ENCODE peak calls at places on chromosomes 2 and 18, in six cellular contexts. H is CD8-positive, alpha-beta T cell; V is HFFc6; F is AG09319; K is IMR-90; S is body of pancreas. Z is an unnamed sample.

GRCh38 chr2:152766908-152767307 is 48.5 kb downstream of the ARL6IP6 start:
- DNase-seq in H (no peak), V (no peak), F (peak), K (peak), S (no peak), Z (no peak)

GRCh38 chr18:46718501-46719341 is 38.1 kb downstream of the ST8SIA5 start:
- DNase-seq in H (no peak), V (peak), F (peak), K (peak), S (no peak), Z (no peak)

GRCh38 chr2:218375212-218375611 is 6.9 kb upstream of the SLC11A1 start:
- DNase-seq in H (no peak), V (peak), F (no peak), K (peak), S (no peak), Z (no peak)

GRCh38 chr2:230137902-230138539 is 69.3 kb upstream of the SLC16A14 start:
- DNase-seq in H (no peak), V (peak), F (no peak), K (peak), S (no peak), Z (no peak)

GRCh38 chr2:69026026-69026425 is 13.0 kb downstream of the ANTXR1 start:
- DNase-seq in H (no peak), V (peak), F (no peak), K (peak), S (peak), Z (no peak)

GRCh38 chr18:8661754-8662573 is 43.4 kb upstream of the MTCL1 start:
- DNase-seq in H (no peak), V (no peak), F (no peak), K (peak), S (no peak), Z (peak)

GRCh38 chr18:58310517-58310916 is 266.5 kb downstream of the NEDD4L start:
- DNase-seq in H (peak), V (no peak), F (no peak), K (no peak), S (peak), Z (no peak)

GRCh38 chr2:217906787-217907186 is 96.0 kb downstream of the TNS1 start:
- DNase-seq in H (no peak), V (no peak), F (no peak), K (no peak), S (no peak), Z (no peak)

GRCh38 chr18:60943297-60943696 is 389.9 kb upstream of the CDH20 start:
- DNase-seq in H (no peak), V (no peak), F (no peak), K (no peak), S (no peak), Z (no peak)

GRCh38 chr2:142217804-142218203 is 87.0 kb upstream of the LRP1B start:
- DNase-seq in H (no peak), V (no peak), F (no peak), K (peak), S (no peak), Z (no peak)

GRCh38 chr2:169716229-169716886 is 17.3 kb upstream of the KLHL23 start:
- DNase-seq in H (no peak), V (peak), F (peak), K (peak), S (peak), Z (no peak)

GRCh38 chr2:118059919-118060478 is 28.3 kb upstream of the INSIG2 start:
- DNase-seq in H (no peak), V (peak), F (peak), K (peak), S (no peak), Z (no peak)

GRCh38 chr2:184814428-184814827 is 216.1 kb downstream of the ZNF804A start:
- DNase-seq in H (no peak), V (no peak), F (no peak), K (no peak), S (no peak), Z (no peak)

GRCh38 chr2:216695401-216695821 is at the start of gene IGFBP5:
- DNase-seq in H (no peak), V (peak), F (peak), K (peak), S (peak), Z (peak)

GRCh38 chr2:173452436-173452835 is 97.8 kb downstream of the CDCA7 start:
- DNase-seq in H (no peak), V (no peak), F (no peak), K (no peak), S (no peak), Z (no peak)

GRCh38 chr2:150133623-150134022 is 353.8 kb downstream of the RND3 start:
- DNase-seq in H (no peak), V (peak), F (peak), K (peak), S (no peak), Z (no peak)

DNA sequence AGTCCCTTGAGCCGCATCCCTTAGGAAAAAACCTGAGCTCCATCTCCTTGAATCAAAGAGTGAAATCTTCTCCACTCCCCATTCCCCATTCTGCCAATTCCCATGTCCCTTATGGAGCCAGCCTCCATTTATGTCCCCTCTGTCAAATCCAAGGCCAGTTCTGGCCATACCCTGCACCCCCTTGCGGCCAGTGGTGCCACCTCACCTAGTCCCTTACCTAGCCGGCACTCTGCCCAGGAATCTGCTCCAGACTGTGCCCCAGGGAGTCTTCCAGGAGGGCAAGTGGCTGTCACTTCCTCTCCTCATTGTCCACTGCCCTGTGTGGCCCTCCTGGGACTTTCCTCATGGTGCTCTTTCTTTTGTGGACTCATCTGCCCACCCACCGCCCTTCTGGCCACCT is 195.4 kb upstream of the RMP24 start:
- DNase-seq in H (no peak), V (no peak), F (no peak), K (no peak), S (no peak), Z (no peak)
- TF ChIP-seq CTCF in H (no peak), V (peak), F (no peak), K (no peak), S (peak), Z (no peak)

GRCh38 chr2:159650574-159650973 is 34.2 kb upstream of the BAZ2B start:
- DNase-seq in H (no peak), V (no peak), F (no peak), K (no peak), S (no peak), Z (no peak)
- TF ChIP-seq CTCF in H (no peak), V (no peak), F (no peak), K (no peak), S (no peak), Z (no peak)

GRCh38 chr2:167342769-167343168 is 454.5 kb downstream of the XIRP2 start:
- DNase-seq in H (no peak), V (no peak), F (no peak), K (no peak), S (no peak), Z (no peak)
- TF ChIP-seq CTCF in H (no peak), V (no peak), F (no peak), K (no peak), S (peak), Z (peak)

GRCh38 chr2:98026927-98027522 is 31.3 kb upstream of the TMEM131 start:
- DNase-seq in H (no peak), V (no peak), F (no peak), K (no peak), S (no peak), Z (no peak)

GRCh38 chr2:98027955-98028593 is 32.3 kb upstream of the TMEM131 start:
- DNase-seq in H (no peak), V (peak), F (no peak), K (peak), S (no peak), Z (no peak)

GRCh38 chr2:98027535-98027934 is 31.8 kb upstream of the TMEM131 start:
- DNase-seq in H (no peak), V (no peak), F (no peak), K (no peak), S (no peak), Z (no peak)

GRCh38 chr2:98026292-98026691 is 30.5 kb upstream of the TMEM131 start:
- DNase-seq in H (no peak), V (no peak), F (no peak), K (no peak), S (no peak), Z (no peak)

GRCh38 chr2:98025481-98026037 is 29.8 kb upstream of the TMEM131 start:
- DNase-seq in H (no peak), V (no peak), F (no peak), K (no peak), S (no peak), Z (no peak)
- TF ChIP-seq CTCF in H (no peak), V (no peak), F (no peak), K (no peak), S (no peak), Z (no peak)

GRCh38 chr2:172105715-172106124 is 3.0 kb upstream of the DLX2 start:
- DNase-seq in H (no peak), V (no peak), F (no peak), K (no peak), S (no peak), Z (no peak)

GRCh38 chr2:172108587-172108930 is 5.9 kb upstream of the DLX2 start:
- DNase-seq in H (no peak), V (no peak), F (no peak), K (no peak), S (no peak), Z (no peak)

GRCh38 chr2:172107690-172108586 is 5.2 kb upstream of the DLX2 start:
- DNase-seq in H (no peak), V (no peak), F (no peak), K (no peak), S (no peak), Z (no peak)

GRCh38 chr2:172103471-172104292 is 982 bp upstream of the DLX2 start:
- DNase-seq in H (peak), V (peak), F (no peak), K (peak), S (peak), Z (peak)

GRCh38 chr2:172106128-172106961 is 3.6 kb upstream of the DLX2 start:
- DNase-seq in H (no peak), V (peak), F (no peak), K (peak), S (no peak), Z (peak)
- TF ChIP-seq CTCF in H (peak), V (peak), F (peak), K (peak), S (peak), Z (peak)

DNA sequence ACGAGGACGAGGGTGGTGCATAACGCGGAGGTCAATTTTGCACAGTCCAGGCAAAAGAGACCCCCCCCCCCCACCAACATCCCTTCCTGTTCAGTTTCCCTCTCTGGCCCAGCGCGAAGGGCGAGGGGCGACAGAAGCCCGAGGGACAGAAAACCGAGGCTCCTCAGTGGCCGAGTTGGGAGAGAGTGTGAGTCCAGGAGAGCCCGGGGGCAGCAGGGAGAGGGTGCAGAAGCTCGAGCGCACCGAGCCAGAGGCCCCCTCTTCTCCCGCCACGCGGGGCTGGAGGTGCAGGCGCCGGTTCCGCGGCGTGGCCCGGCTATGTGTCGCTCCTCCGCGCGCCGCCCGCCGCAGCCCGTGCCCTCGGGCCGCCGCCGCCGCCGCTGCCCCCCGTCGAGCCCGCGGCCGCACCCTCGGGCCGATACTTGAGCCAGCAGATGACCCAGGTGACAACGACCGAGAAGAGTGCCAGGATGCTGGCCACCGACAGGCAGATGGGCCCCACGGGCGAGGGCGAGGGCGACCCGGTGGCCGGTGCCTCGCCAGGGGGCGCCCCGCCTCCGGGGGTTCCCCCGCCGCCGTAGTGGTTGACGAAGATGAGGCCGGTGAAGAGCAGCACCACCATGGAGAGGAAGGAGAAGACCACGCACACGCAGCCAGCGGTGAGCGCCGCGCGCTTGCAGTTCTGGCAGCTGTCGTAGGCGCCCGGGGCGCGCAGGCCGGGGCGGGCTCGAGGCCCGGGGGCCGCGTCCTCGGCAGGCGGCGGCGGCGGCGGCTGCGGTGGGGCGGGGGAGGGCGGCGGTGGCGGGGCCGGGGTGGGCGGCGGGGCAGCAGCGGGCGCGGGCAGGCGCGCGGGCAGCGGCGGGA is 20.1 kb upstream of the PAX3 start:
- DNase-seq in H (no peak), V (no peak), F (no peak), K (no peak), S (peak), Z (peak)
- TF ChIP-seq CTCF in H (no peak), V (peak), F (no peak), K (peak), S (no peak), Z (peak)

GRCh38 chr2:112480540-112481049 is 1.4 kb upstream of the TTL start:
- DNase-seq in H (peak), V (no peak), F (no peak), K (no peak), S (no peak), Z (peak)
- TF ChIP-seq CTCF in H (no peak), V (no peak), F (no peak), K (no peak), S (peak), Z (no peak)

DNA sequence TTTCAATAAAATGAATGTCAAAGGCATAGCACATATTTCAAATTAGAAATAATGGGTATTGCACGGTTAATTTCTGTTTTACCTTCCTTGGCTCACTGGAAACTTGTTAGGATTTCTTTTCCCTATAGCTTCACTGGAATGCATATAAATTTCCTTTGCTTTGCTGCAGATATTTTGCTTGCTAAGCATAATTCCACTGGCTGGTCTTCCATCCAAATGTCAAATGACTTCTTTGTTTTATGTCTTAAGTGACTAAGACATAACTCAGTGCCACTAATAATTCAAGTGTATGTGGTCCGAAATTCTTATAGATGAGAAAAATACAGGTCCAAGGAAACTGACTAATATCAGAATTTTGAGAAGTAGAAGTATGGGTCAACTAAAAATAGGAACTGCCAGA is 182.8 kb upstream of the PGAP1 start:
- DNase-seq in H (no peak), V (no peak), F (no peak), K (no peak), S (no peak), Z (no peak)
- TF ChIP-seq CTCF in H (no peak), V (no peak), F (no peak), K (no peak), S (no peak), Z (no peak)

GRCh38 chr18:49784427-49785185 is 28.7 kb downstream of the ACAA2 start:
- DNase-seq in H (no peak), V (no peak), F (peak), K (peak), S (no peak), Z (no peak)
- TF ChIP-seq CTCF in H (no peak), V (peak), F (peak), K (peak), S (no peak), Z (no peak)